ENCODE peak calls at places on chromosomes 7 and 10, in ten cellular contexts. Q is small intestine; X is CD8-positive, alpha-beta memory T cell; C is GM12865; V is BE2C; F is brain microvascular endothelial cell; M is GM23338; O is left ventricle myocardium inferior; L is cardiac fibroblast; I is fibroblast of mammary gland. D is an unnamed sample.

GRCh38 chr7:39465055-39465929 is 100.9 kb upstream of the YAE1 start:
- DNase-seq in Q (peak), X (peak), C (peak), V (peak), F (peak), M (peak), O (no peak), L (peak), I (peak), D (peak)

GRCh38 chr7:127250312-127251047 is 2.3 kb downstream of the GRM8 start:
- DNase-seq in Q (no peak), X (no peak), C (no peak), V (no peak), F (no peak), M (no peak), O (no peak), L (no peak), I (no peak), D (peak)

GRCh38 chr7:107725138-107725740 is 18.7 kb upstream of the CBLL1 start:
- DNase-seq in Q (peak), X (peak), C (peak), V (peak), F (peak), M (peak), O (no peak), L (peak), I (peak), D (peak)

GRCh38 chr7:2120251-2120660 is 112.5 kb downstream of the MAD1L1 start:
- DNase-seq in Q (peak), X (peak), C (no peak), V (no peak), F (no peak), M (no peak), O (no peak), L (no peak), I (no peak), D (no peak)

GRCh38 chr10:31419394-31420063 is 100.5 kb downstream of the ZEB1 start:
- DNase-seq in Q (no peak), X (no peak), C (no peak), V (no peak), F (peak), M (no peak), O (no peak), L (peak), I (peak), D (peak)

GRCh38 chr7:98354511-98355249 is 46.2 kb downstream of the BAIAP2L1 start:
- DNase-seq in Q (peak), X (no peak), C (no peak), V (no peak), F (peak), M (no peak), O (no peak), L (peak), I (peak), D (peak)

GRCh38 chr10:124053971-124054370 is 39.4 kb downstream of the CHST15 start:
- DNase-seq in Q (no peak), X (no peak), C (no peak), V (no peak), F (no peak), M (peak), O (no peak), L (peak), I (peak), D (peak)

GRCh38 chr7:16891874-16892620 is 10.3 kb upstream of the AGR3 start:
- DNase-seq in Q (peak), X (no peak), C (no peak), V (no peak), F (no peak), M (no peak), O (no peak), L (no peak), I (no peak), D (no peak)

GRCh38 chr10:132139526-132139925 is 47.2 kb upstream of the DPYSL4 start:
- DNase-seq in Q (no peak), X (no peak), C (no peak), V (peak), F (no peak), M (no peak), O (peak), L (no peak), I (no peak), D (no peak)

GRCh38 chr7:41298343-41298875 is 404.5 kb downstream of the INHBA start:
- DNase-seq in Q (no peak), X (no peak), C (no peak), V (no peak), F (no peak), M (no peak), O (no peak), L (no peak), I (peak), D (no peak)

GRCh38 chr7:111919690-111920179 is 286.5 kb downstream of the DOCK4 start:
- DNase-seq in Q (no peak), X (no peak), C (no peak), V (no peak), F (peak), M (no peak), O (no peak), L (peak), I (peak), D (no peak)

GRCh38 chr7:41709621-41710020 is 6.7 kb upstream of the INHBA start:
- DNase-seq in Q (no peak), X (no peak), C (no peak), V (no peak), F (peak), M (no peak), O (no peak), L (peak), I (peak), D (peak)

GRCh38 chr10:88583584-88583957 is 453 bp upstream of the RNLS start:
- DNase-seq in Q (no peak), X (no peak), C (no peak), V (no peak), F (no peak), M (no peak), O (no peak), L (no peak), I (no peak), D (no peak)
- H3K4me3 ChIP-seq in Q (peak), X (peak), C (peak), V (peak), F (peak), M (peak), O (peak), L (peak), I (peak), D (peak)

GRCh38 chr10:102222798-102223197 is 3.3 kb upstream of the ELOVL3 start:
- DNase-seq in Q (no peak), X (no peak), C (no peak), V (no peak), F (no peak), M (no peak), O (no peak), L (no peak), I (no peak), D (no peak)

GRCh38 chr10:102227050-102227449 is 951 bp downstream of the ELOVL3 start:
- DNase-seq in Q (no peak), X (no peak), C (no peak), V (no peak), F (no peak), M (no peak), O (no peak), L (peak), I (peak), D (peak)

GRCh38 chr10:102226542-102226870 is 407 bp downstream of the ELOVL3 start:
- DNase-seq in Q (no peak), X (no peak), C (no peak), V (no peak), F (no peak), M (no peak), O (no peak), L (no peak), I (no peak), D (no peak)

GRCh38 chr10:102229810-102230263 is 3.7 kb downstream of the ELOVL3 start:
- DNase-seq in Q (peak), X (peak), C (peak), V (peak), F (peak), M (peak), O (peak), L (peak), I (peak), D (peak)

GRCh38 chr10:102225646-102226541 is at the start of gene ELOVL3:
- DNase-seq in Q (peak), X (peak), C (peak), V (peak), F (peak), M (peak), O (peak), L (peak), I (peak), D (peak)
- H3K4me3 ChIP-seq in Q (no peak), X (peak), C (peak), V (peak), F (peak), M (peak), O (peak), L (no peak), I (peak), D (peak)

GRCh38 chr10:77392851-77393250 is 244.8 kb downstream of the KCNMA1 start:
- DNase-seq in Q (no peak), X (no peak), C (no peak), V (peak), F (peak), M (no peak), O (no peak), L (peak), I (peak), D (peak)

GRCh38 chr10:77393411-77393810 is 244.2 kb downstream of the KCNMA1 start:
- DNase-seq in Q (no peak), X (no peak), C (no peak), V (no peak), F (no peak), M (no peak), O (no peak), L (no peak), I (no peak), D (no peak)

GRCh38 chr10:77391605-77392235 is 245.9 kb downstream of the KCNMA1 start:
- DNase-seq in Q (peak), X (no peak), C (peak), V (peak), F (peak), M (peak), O (peak), L (peak), I (peak), D (peak)

GRCh38 chr10:77393821-77394501 is 243.6 kb downstream of the KCNMA1 start:
- DNase-seq in Q (no peak), X (no peak), C (no peak), V (peak), F (no peak), M (no peak), O (no peak), L (no peak), I (no peak), D (no peak)

DNA sequence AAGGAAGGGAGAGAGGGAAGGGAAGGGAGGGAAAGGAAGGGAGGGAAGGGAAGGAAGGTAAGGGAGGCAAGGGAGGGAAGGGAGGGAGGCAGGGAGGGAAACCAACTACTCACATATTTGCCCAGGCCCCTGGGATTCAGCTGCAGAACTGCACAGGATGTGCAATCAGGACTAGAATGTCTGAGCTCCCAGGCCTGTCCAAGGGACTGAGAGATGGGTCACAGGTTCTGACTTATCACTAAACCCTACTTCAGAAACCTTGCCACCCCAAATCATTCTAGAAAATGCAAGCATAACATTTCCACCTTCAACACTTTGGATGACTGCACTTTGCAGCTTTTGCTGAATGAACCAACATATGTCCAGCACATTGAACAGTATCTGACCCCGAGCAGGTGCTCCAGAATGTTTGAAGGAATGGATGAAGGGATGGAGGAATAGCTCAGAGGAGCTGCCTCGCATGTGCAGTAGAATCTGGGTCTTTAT is 245.3 kb downstream of the KCNMA1 start:
- DNase-seq in Q (no peak), X (no peak), C (no peak), V (peak), F (peak), M (no peak), O (no peak), L (no peak), I (peak), D (peak)
- H3K4me3 ChIP-seq in Q (no peak), X (no peak), C (no peak), V (no peak), F (no peak), M (no peak), O (no peak), L (no peak), I (no peak), D (no peak)

DNA sequence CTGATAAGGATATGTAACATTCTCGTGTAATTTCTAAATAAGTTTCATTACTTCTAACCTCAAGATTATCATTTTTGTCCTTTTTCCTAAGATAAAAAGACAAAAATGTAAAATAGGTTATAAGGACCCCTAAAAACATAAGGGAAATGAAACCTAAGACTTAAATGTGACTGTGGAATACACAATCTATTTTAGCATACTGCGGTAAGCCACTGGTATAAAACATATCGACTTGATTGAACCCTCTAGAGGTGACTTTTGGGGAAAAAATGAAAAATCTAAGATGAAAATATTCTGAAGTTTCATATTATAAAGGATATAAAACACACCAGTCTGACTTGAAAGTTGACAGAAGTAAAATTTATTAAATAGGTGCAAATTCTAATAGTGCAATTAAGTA is 1.9 kb downstream of the NAMPT start:
- DNase-seq in Q (no peak), X (no peak), C (no peak), V (no peak), F (no peak), M (no peak), O (no peak), L (no peak), I (no peak), D (peak)
- H3K4me3 ChIP-seq in Q (no peak), X (no peak), C (peak), V (no peak), F (no peak), M (peak), O (peak), L (peak), I (peak), D (peak)

GRCh38 chr7:122225874-122226273 is 78.7 kb downstream of the FEZF1 start:
- DNase-seq in Q (no peak), X (no peak), C (no peak), V (no peak), F (no peak), M (no peak), O (no peak), L (no peak), I (no peak), D (no peak)
- H3K4me3 ChIP-seq in Q (no peak), X (no peak), C (no peak), V (no peak), F (no peak), M (no peak), O (no peak), L (no peak), I (no peak), D (no peak)

DNA sequence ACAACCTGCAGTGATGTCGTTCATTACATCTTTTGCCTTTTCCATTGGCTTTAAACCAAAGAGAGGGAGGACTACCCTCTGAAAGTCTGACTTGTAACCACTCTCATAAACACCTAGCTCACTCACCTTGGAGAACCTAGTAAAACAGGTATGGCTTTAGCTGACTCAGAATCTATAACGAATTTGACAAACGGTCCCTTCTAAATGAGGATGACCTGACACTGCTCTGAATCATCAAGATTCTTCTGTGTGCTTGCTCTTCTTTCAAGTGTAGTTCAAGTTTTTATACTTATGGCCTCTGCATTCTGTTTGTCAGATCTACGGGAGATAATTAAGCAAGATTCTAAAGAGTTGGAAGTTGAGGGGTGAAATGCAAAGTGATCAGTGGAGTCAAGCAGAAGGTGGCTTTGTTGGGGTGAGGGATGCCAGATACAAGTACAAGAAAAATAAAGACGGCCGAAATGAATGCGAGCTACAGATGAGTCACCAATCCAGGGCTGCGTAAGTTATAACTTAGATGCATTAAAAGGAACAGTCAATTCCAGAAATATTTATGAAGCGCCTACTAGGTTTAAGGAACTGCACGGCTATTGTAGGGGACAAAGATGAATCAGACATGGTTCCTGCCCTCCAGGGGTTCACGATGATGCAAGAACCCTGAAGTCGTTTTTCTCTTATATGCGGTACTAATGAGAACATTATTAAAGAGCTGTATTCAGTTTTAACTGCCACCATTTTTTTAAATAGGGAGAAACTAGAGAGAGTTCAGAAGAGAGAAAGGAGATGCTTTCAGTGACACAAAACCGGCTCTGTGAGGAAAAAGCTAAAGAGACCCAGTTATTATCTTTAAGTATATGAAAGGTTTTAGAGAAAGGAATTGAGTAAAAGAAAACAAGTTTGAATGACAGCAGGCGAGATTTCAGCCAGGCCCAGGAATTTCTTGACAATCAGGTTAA is 6.5 kb downstream of the HIPK2 start:
- DNase-seq in Q (no peak), X (no peak), C (peak), V (no peak), F (peak), M (no peak), O (no peak), L (peak), I (peak), D (peak)
- H3K4me3 ChIP-seq in Q (no peak), X (no peak), C (no peak), V (no peak), F (no peak), M (no peak), O (no peak), L (no peak), I (peak), D (no peak)

GRCh38 chr7:76031964-76032363 is 15.8 kb downstream of the STYXL1 start:
- DNase-seq in Q (no peak), X (no peak), C (no peak), V (no peak), F (no peak), M (no peak), O (no peak), L (no peak), I (no peak), D (no peak)
- H3K4me3 ChIP-seq in Q (no peak), X (no peak), C (no peak), V (no peak), F (no peak), M (no peak), O (no peak), L (no peak), I (no peak), D (no peak)

GRCh38 chr10:118595064-118595420 is 406 bp downstream of the PRLHR start:
- DNase-seq in Q (no peak), X (no peak), C (no peak), V (no peak), F (no peak), M (peak), O (no peak), L (no peak), I (no peak), D (no peak)

GRCh38 chr10:118594392-118595063 is 920 bp downstream of the PRLHR start:
- DNase-seq in Q (no peak), X (peak), C (peak), V (peak), F (peak), M (peak), O (no peak), L (peak), I (peak), D (peak)

GRCh38 chr10:118595598-118596425 is at the start of gene PRLHR:
- DNase-seq in Q (no peak), X (no peak), C (no peak), V (peak), F (peak), M (peak), O (no peak), L (peak), I (peak), D (peak)

GRCh38 chr10:118592675-118593330 is 2.6 kb downstream of the PRLHR start:
- DNase-seq in Q (peak), X (no peak), C (no peak), V (no peak), F (no peak), M (no peak), O (no peak), L (no peak), I (no peak), D (no peak)

DNA sequence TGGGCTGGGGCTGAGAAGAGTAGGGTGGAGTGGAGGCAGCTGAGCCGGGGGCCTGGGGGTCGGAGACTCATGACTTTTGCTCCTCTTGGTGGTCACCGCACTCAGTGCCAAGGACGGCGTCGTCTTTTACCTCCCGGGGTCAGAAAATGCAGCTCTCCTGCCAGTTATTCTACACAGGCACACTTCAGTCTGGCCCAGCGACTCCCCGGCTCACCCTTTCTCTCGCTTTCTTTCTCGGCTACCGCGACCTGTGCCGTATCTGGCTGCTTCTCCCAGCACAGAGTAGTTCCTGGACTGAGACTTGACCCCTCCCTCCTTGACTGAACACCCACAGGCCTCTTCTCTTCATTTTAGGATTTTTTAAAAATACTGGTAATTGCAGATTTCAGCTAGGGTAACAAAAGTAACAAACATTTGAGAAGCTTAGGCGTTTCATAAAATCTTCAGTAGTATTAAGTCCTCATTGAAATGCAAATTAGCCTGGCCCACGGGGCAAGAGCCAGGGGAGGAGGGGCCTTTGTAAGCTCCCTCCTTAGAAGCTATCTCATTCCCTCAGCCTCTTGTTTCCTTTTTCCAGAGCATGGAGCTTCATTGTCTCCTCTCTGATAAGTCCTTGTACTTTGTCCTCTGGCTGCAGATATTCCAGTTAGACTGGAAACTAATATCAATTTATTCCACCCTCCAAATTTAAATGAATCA is 1.1 kb upstream of the PRLHR start:
- DNase-seq in Q (peak), X (no peak), C (no peak), V (peak), F (no peak), M (peak), O (no peak), L (no peak), I (no peak), D (no peak)
- H3K4me3 ChIP-seq in Q (no peak), X (no peak), C (no peak), V (peak), F (no peak), M (peak), O (no peak), L (no peak), I (no peak), D (no peak)

D was measured in fibroblast of pulmonary artery.